ENCODE peak calls at places on chromosomes 16 and 17, in eight cellular contexts. One of them, this sample, is unnamed.

GRCh38 chr16:79104567-79104966 is 496.0 kb downstream of the MAF start:
- DNase-seq in left lung: no peak
- DNase-seq in AG04450: no peak
- DNase-seq in upper lobe of left lung: no peak
- DNase-seq in left ventricle myocardium inferior: no peak
- DNase-seq in cardiac fibroblast: no peak
- DNase-seq in AG04449: no peak
- DNase-seq in heart left ventricle: no peak
- DNase-seq in this sample: no peak

GRCh38 chr16:4376126-4376819 is 4.6 kb downstream of the VASN start:
- DNase-seq in left lung: peak; percentile 93
- DNase-seq in AG04450: peak; percentile 57
- DNase-seq in upper lobe of left lung: peak; percentile 92
- DNase-seq in left ventricle myocardium inferior: peak; percentile 91
- DNase-seq in cardiac fibroblast: peak; percentile 89
- DNase-seq in AG04449: no peak
- DNase-seq in heart left ventricle: peak; percentile 95
- DNase-seq in this sample: no peak

GRCh38 chr17:10265100-10265810 is 66.8 kb upstream of the GAS7 start:
- DNase-seq in left lung: no peak
- DNase-seq in AG04450: no peak
- DNase-seq in upper lobe of left lung: no peak
- DNase-seq in left ventricle myocardium inferior: no peak
- DNase-seq in cardiac fibroblast: no peak
- DNase-seq in AG04449: peak; percentile 9
- DNase-seq in heart left ventricle: no peak
- DNase-seq in this sample: peak; percentile 60

GRCh38 chr16:85518398-85519049 is 94.6 kb upstream of the GSE1 start:
- DNase-seq in left lung: no peak
- DNase-seq in AG04450: no peak
- DNase-seq in upper lobe of left lung: no peak
- DNase-seq in left ventricle myocardium inferior: no peak
- DNase-seq in cardiac fibroblast: no peak
- DNase-seq in AG04449: no peak
- DNase-seq in heart left ventricle: no peak
- DNase-seq in this sample: no peak

GRCh38 chr16:19219836-19220235 is 51.8 kb downstream of the SYT17 start:
- DNase-seq in left lung: no peak
- DNase-seq in AG04450: no peak
- DNase-seq in upper lobe of left lung: no peak
- DNase-seq in left ventricle myocardium inferior: no peak
- DNase-seq in cardiac fibroblast: no peak
- DNase-seq in AG04449: no peak
- DNase-seq in heart left ventricle: no peak
- DNase-seq in this sample: no peak

GRCh38 chr17:66956941-66957340 is 7.6 kb upstream of the CACNG4 start:
- DNase-seq in left lung: no peak
- DNase-seq in AG04450: no peak
- DNase-seq in upper lobe of left lung: no peak
- DNase-seq in left ventricle myocardium inferior: no peak
- DNase-seq in cardiac fibroblast: no peak
- DNase-seq in AG04449: no peak
- DNase-seq in heart left ventricle: no peak
- DNase-seq in this sample: no peak

GRCh38 chr16:57704011-57704904 is 9.7 kb downstream of the DRC7 start:
- DNase-seq in left lung: no peak
- DNase-seq in AG04450: no peak
- DNase-seq in upper lobe of left lung: no peak
- DNase-seq in left ventricle myocardium inferior: no peak
- DNase-seq in cardiac fibroblast: no peak
- DNase-seq in AG04449: no peak
- DNase-seq in heart left ventricle: no peak
- DNase-seq in this sample: no peak

GRCh38 chr17:62966426-62967110 is 533 bp downstream of the TANC2 start:
- DNase-seq in left lung: peak; percentile 93
- DNase-seq in AG04450: no peak
- DNase-seq in upper lobe of left lung: peak; percentile 55
- DNase-seq in left ventricle myocardium inferior: peak; percentile 64
- DNase-seq in cardiac fibroblast: peak; percentile 58
- DNase-seq in AG04449: no peak
- DNase-seq in heart left ventricle: peak; percentile 84
- DNase-seq in this sample: no peak

GRCh38 chr17:66373944-66374817 is 71.8 kb downstream of the PRKCA start:
- DNase-seq in left lung: no peak
- DNase-seq in AG04450: no peak
- DNase-seq in upper lobe of left lung: peak; percentile 32
- DNase-seq in left ventricle myocardium inferior: peak; percentile 21
- DNase-seq in cardiac fibroblast: no peak
- DNase-seq in AG04449: no peak
- DNase-seq in heart left ventricle: peak; percentile 62
- DNase-seq in this sample: no peak

GRCh38 chr16:47979783-47980182 is 176.0 kb downstream of the ABCC12 start:
- DNase-seq in left lung: no peak
- DNase-seq in AG04450: no peak
- DNase-seq in upper lobe of left lung: no peak
- DNase-seq in left ventricle myocardium inferior: no peak
- DNase-seq in cardiac fibroblast: no peak
- DNase-seq in AG04449: no peak
- DNase-seq in heart left ventricle: no peak
- DNase-seq in this sample: no peak

GRCh38 chr17:20210180-20210579 is 201.0 kb downstream of the SPECC1 start:
- DNase-seq in left lung: no peak
- DNase-seq in AG04450: no peak
- DNase-seq in upper lobe of left lung: no peak
- DNase-seq in left ventricle myocardium inferior: no peak
- DNase-seq in cardiac fibroblast: no peak
- DNase-seq in AG04449: no peak
- DNase-seq in heart left ventricle: no peak
- DNase-seq in this sample: no peak

GRCh38 chr17:43401293-43401692 is 2.5 kb downstream of the ARL4D start:
- DNase-seq in left lung: no peak
- DNase-seq in AG04450: peak; percentile 43
- DNase-seq in upper lobe of left lung: peak; percentile 69
- DNase-seq in left ventricle myocardium inferior: no peak
- DNase-seq in cardiac fibroblast: peak; percentile 88
- DNase-seq in AG04449: no peak
- DNase-seq in heart left ventricle: no peak
- DNase-seq in this sample: peak; percentile 79

GRCh38 chr17:6269474-6269873 is 165.4 kb downstream of the AIPL1 start:
- DNase-seq in left lung: no peak
- DNase-seq in AG04450: peak; percentile 4
- DNase-seq in upper lobe of left lung: no peak
- DNase-seq in left ventricle myocardium inferior: peak; percentile 22
- DNase-seq in cardiac fibroblast: peak; percentile 32
- DNase-seq in AG04449: no peak
- DNase-seq in heart left ventricle: no peak
- DNase-seq in this sample: no peak

GRCh38 chr17:70767102-70767701 is 597.9 kb downstream of the KCNJ2 start:
- DNase-seq in left lung: no peak
- DNase-seq in AG04450: peak; percentile 3
- DNase-seq in upper lobe of left lung: no peak
- DNase-seq in left ventricle myocardium inferior: no peak
- DNase-seq in cardiac fibroblast: peak; percentile 70
- DNase-seq in AG04449: no peak
- DNase-seq in heart left ventricle: no peak
- DNase-seq in this sample: no peak

GRCh38 chr17:82956726-82957468 is 117.1 kb upstream of the ZNF750 start:
- DNase-seq in left lung: no peak
- DNase-seq in AG04450: no peak
- DNase-seq in upper lobe of left lung: peak; percentile 19
- DNase-seq in left ventricle myocardium inferior: peak; percentile 9
- DNase-seq in cardiac fibroblast: no peak
- DNase-seq in AG04449: no peak
- DNase-seq in heart left ventricle: no peak
- DNase-seq in this sample: no peak

GRCh38 chr17:78289802-78290363 is 58.5 kb downstream of the TMEM235 start:
- DNase-seq in left lung: peak; percentile 86
- DNase-seq in AG04450: peak; percentile 82
- DNase-seq in upper lobe of left lung: peak; percentile 90
- DNase-seq in left ventricle myocardium inferior: peak; percentile 77
- DNase-seq in cardiac fibroblast: peak; percentile 95
- DNase-seq in AG04449: peak; percentile 53
- DNase-seq in heart left ventricle: peak; percentile 84
- DNase-seq in this sample: peak; percentile 79

GRCh38 chr16:82358601-82359221 is 188.7 kb upstream of the MPHOSPH6 start:
- DNase-seq in left lung: no peak
- DNase-seq in AG04450: no peak
- DNase-seq in upper lobe of left lung: no peak
- DNase-seq in left ventricle myocardium inferior: no peak
- DNase-seq in cardiac fibroblast: no peak
- DNase-seq in AG04449: no peak
- DNase-seq in heart left ventricle: no peak
- DNase-seq in this sample: no peak

GRCh38 chr16:79419148-79419547 is 181.4 kb downstream of the MAF start:
- DNase-seq in left lung: no peak
- DNase-seq in AG04450: no peak
- DNase-seq in upper lobe of left lung: no peak
- DNase-seq in left ventricle myocardium inferior: no peak
- DNase-seq in cardiac fibroblast: no peak
- DNase-seq in AG04449: no peak
- DNase-seq in heart left ventricle: no peak
- DNase-seq in this sample: no peak

GRCh38 chr16:20897253-20897896 is 2.8 kb downstream of the DCUN1D3 start:
- DNase-seq in left lung: no peak
- DNase-seq in AG04450: no peak
- DNase-seq in upper lobe of left lung: no peak
- DNase-seq in left ventricle myocardium inferior: no peak
- DNase-seq in cardiac fibroblast: peak; percentile 77
- DNase-seq in AG04449: no peak
- DNase-seq in heart left ventricle: no peak
- DNase-seq in this sample: no peak

GRCh38 chr17:2053380-2054261 is 1.3 kb upstream of the HIC1 start:
- DNase-seq in left lung: peak; percentile 91
- DNase-seq in AG04450: no peak
- DNase-seq in upper lobe of left lung: peak; percentile 61
- DNase-seq in left ventricle myocardium inferior: peak; percentile 78
- DNase-seq in cardiac fibroblast: peak; percentile 74
- DNase-seq in AG04449: no peak
- DNase-seq in heart left ventricle: peak; percentile 88
- DNase-seq in this sample: no peak

GRCh38 chr17:40963838-40964237 is 2.9 kb downstream of the KRT39 start:
- DNase-seq in left lung: no peak
- DNase-seq in AG04450: no peak
- DNase-seq in upper lobe of left lung: no peak
- DNase-seq in left ventricle myocardium inferior: no peak
- DNase-seq in cardiac fibroblast: peak; percentile 51
- DNase-seq in AG04449: no peak
- DNase-seq in heart left ventricle: no peak
- DNase-seq in this sample: no peak
- TF ChIP-seq CTCF in left lung: peak; percentile 70
- TF ChIP-seq CTCF in AG04450: peak; percentile 54
- TF ChIP-seq CTCF in upper lobe of left lung: peak; percentile 50
- TF ChIP-seq CTCF in left ventricle myocardium inferior: peak; percentile 65
- TF ChIP-seq CTCF in cardiac fibroblast: peak; percentile 79
- TF ChIP-seq CTCF in AG04449: peak; percentile 33
- TF ChIP-seq CTCF in heart left ventricle: peak; percentile 51
- TF ChIP-seq CTCF in this sample: peak; percentile 45

GRCh38 chr16:74874912-74875311 is 100.3 kb upstream of the FA2H start:
- DNase-seq in left lung: no peak
- DNase-seq in AG04450: no peak
- DNase-seq in upper lobe of left lung: no peak
- DNase-seq in left ventricle myocardium inferior: peak; percentile 25
- DNase-seq in cardiac fibroblast: no peak
- DNase-seq in AG04449: no peak
- DNase-seq in heart left ventricle: no peak
- DNase-seq in this sample: no peak

GRCh38 chr16:74874123-74874522 is 99.5 kb upstream of the FA2H start:
- DNase-seq in left lung: no peak
- DNase-seq in AG04450: no peak
- DNase-seq in upper lobe of left lung: no peak
- DNase-seq in left ventricle myocardium inferior: peak; percentile 20
- DNase-seq in cardiac fibroblast: no peak
- DNase-seq in AG04449: no peak
- DNase-seq in heart left ventricle: no peak
- DNase-seq in this sample: no peak

GRCh38 chr16:74872302-74872701 is 97.7 kb upstream of the FA2H start:
- DNase-seq in left lung: no peak
- DNase-seq in AG04450: no peak
- DNase-seq in upper lobe of left lung: no peak
- DNase-seq in left ventricle myocardium inferior: no peak
- DNase-seq in cardiac fibroblast: no peak
- DNase-seq in AG04449: no peak
- DNase-seq in heart left ventricle: no peak
- DNase-seq in this sample: no peak

GRCh38 chr16:74877706-74878105 is 103.1 kb upstream of the FA2H start:
- DNase-seq in left lung: no peak
- DNase-seq in AG04450: no peak
- DNase-seq in upper lobe of left lung: no peak
- DNase-seq in left ventricle myocardium inferior: no peak
- DNase-seq in cardiac fibroblast: no peak
- DNase-seq in AG04449: no peak
- DNase-seq in heart left ventricle: no peak
- DNase-seq in this sample: no peak
- H3K4me3 ChIP-seq in left lung: no peak overlapping the region
- H3K4me3 ChIP-seq in AG04450: no peak overlapping the region
- H3K4me3 ChIP-seq in upper lobe of left lung: no peak overlapping the region
- H3K4me3 ChIP-seq in left ventricle myocardium inferior: no peak overlapping the region
- H3K4me3 ChIP-seq in cardiac fibroblast: no peak overlapping the region
- H3K4me3 ChIP-seq in AG04449: no peak overlapping the region
- H3K4me3 ChIP-seq in heart left ventricle: no peak overlapping the region
- H3K4me3 ChIP-seq in this sample: no peak overlapping the region

GRCh38 chr17:75776399-75777242 is 8.0 kb upstream of the UNK start:
- DNase-seq in left lung: no peak
- DNase-seq in AG04450: no peak
- DNase-seq in upper lobe of left lung: no peak
- DNase-seq in left ventricle myocardium inferior: no peak
- DNase-seq in cardiac fibroblast: peak; percentile 42
- DNase-seq in AG04449: no peak
- DNase-seq in heart left ventricle: no peak
- DNase-seq in this sample: no peak
- TF ChIP-seq CTCF in left lung: no peak
- TF ChIP-seq CTCF in AG04450: no peak
- TF ChIP-seq CTCF in upper lobe of left lung: no peak
- TF ChIP-seq CTCF in left ventricle myocardium inferior: no peak
- TF ChIP-seq CTCF in cardiac fibroblast: no peak
- TF ChIP-seq CTCF in AG04449: no peak
- TF ChIP-seq CTCF in heart left ventricle: no peak
- TF ChIP-seq CTCF in this sample: no peak

GRCh38 chr17:64269687-64270649 is 6.9 kb upstream of the TEX2 start:
- DNase-seq in left lung: no peak
- DNase-seq in AG04450: no peak
- DNase-seq in upper lobe of left lung: peak; percentile 25
- DNase-seq in left ventricle myocardium inferior: no peak
- DNase-seq in cardiac fibroblast: no peak
- DNase-seq in AG04449: no peak
- DNase-seq in heart left ventricle: no peak
- DNase-seq in this sample: no peak

GRCh38 chr17:64275016-64275415 is 12.0 kb upstream of the TEX2 start:
- DNase-seq in left lung: no peak
- DNase-seq in AG04450: no peak
- DNase-seq in upper lobe of left lung: no peak
- DNase-seq in left ventricle myocardium inferior: no peak
- DNase-seq in cardiac fibroblast: no peak
- DNase-seq in AG04449: no peak
- DNase-seq in heart left ventricle: no peak
- DNase-seq in this sample: no peak

GRCh38 chr17:64264891-64265290 is 1.8 kb upstream of the TEX2 start:
- DNase-seq in left lung: no peak
- DNase-seq in AG04450: no peak
- DNase-seq in upper lobe of left lung: no peak
- DNase-seq in left ventricle myocardium inferior: no peak
- DNase-seq in cardiac fibroblast: no peak
- DNase-seq in AG04449: no peak
- DNase-seq in heart left ventricle: no peak
- DNase-seq in this sample: no peak

GRCh38 chr17:64273006-64273405 is 9.9 kb upstream of the TEX2 start:
- DNase-seq in left lung: no peak
- DNase-seq in AG04450: no peak
- DNase-seq in upper lobe of left lung: no peak
- DNase-seq in left ventricle myocardium inferior: no peak
- DNase-seq in cardiac fibroblast: no peak
- DNase-seq in AG04449: no peak
- DNase-seq in heart left ventricle: no peak
- DNase-seq in this sample: no peak

GRCh38 chr17:64270885-64271284 is 7.8 kb upstream of the TEX2 start:
- DNase-seq in left lung: no peak
- DNase-seq in AG04450: no peak
- DNase-seq in upper lobe of left lung: no peak
- DNase-seq in left ventricle myocardium inferior: no peak
- DNase-seq in cardiac fibroblast: no peak
- DNase-seq in AG04449: no peak
- DNase-seq in heart left ventricle: no peak
- DNase-seq in this sample: no peak
- H3K4me3 ChIP-seq in left lung: no peak overlapping the region
- H3K4me3 ChIP-seq in AG04450: no peak overlapping the region
- H3K4me3 ChIP-seq in upper lobe of left lung: no peak overlapping the region
- H3K4me3 ChIP-seq in left ventricle myocardium inferior: no peak overlapping the region
- H3K4me3 ChIP-seq in cardiac fibroblast: no peak overlapping the region
- H3K4me3 ChIP-seq in AG04449: no peak overlapping the region
- H3K4me3 ChIP-seq in heart left ventricle: no peak overlapping the region
- H3K4me3 ChIP-seq in this sample: no peak overlapping the region